ENCODE peak calls at places on chromosomes 1 and 21, in four cellular contexts. O is cardiac fibroblast, E is uterus, B is astrocyte of the spinal cord. S is an unnamed sample.

GRCh38 chr21:18801468-18801867 is 397.9 kb upstream of the TMPRSS15 start:
- DNase-seq in O (peak; percentile 30), E (no peak), B (peak; percentile 42), S (no peak)

GRCh38 chr1:207951652-207952051 is 40.7 kb upstream of the CD34 start:
- DNase-seq in O (no peak), E (no peak), B (no peak), S (no peak)

GRCh38 chr1:26541431-26541815 is 11.9 kb downstream of the RPS6KA1 start:
- DNase-seq in O (no peak), E (no peak), B (no peak), S (no peak)

GRCh38 chr21:31162827-31163226 is 124.6 kb upstream of the KRTAP19-8 start:
- DNase-seq in O (no peak), E (no peak), B (peak; percentile 70), S (no peak)

GRCh38 chr1:11564237-11564636 is 85.3 kb downstream of the DISP3 start:
- DNase-seq in O (no peak), E (no peak), B (no peak), S (no peak)

GRCh38 chr1:84724128-84724860 is 34.0 kb upstream of the SSX2IP start:
- DNase-seq in O (no peak), E (no peak), B (no peak), S (no peak)

GRCh38 chr1:173171152-173171551 is 36.0 kb downstream of the TNFSF4 start:
- DNase-seq in O (no peak), E (no peak), B (no peak), S (no peak)

GRCh38 chr1:183279835-183280234 is 93.8 kb downstream of the LAMC2 start:
- DNase-seq in O (peak; percentile 98), E (no peak), B (peak; percentile 63), S (no peak)

GRCh38 chr1:205750683-205751651 is 985 bp upstream of the NUCKS1 start:
- DNase-seq in O (peak; percentile 30), E (no peak), B (no peak), S (no peak)

GRCh38 chr1:51691920-51692319 is 75.0 kb downstream of the OSBPL9 start:
- DNase-seq in O (no peak), E (no peak), B (no peak), S (no peak)

GRCh38 chr1:244830639-244831038 is 4.8 kb upstream of the COX20 start:
- DNase-seq in O (no peak), E (no peak), B (no peak), S (no peak)

GRCh38 chr1:217370757-217371156 is 260.1 kb downstream of the GPATCH2 start:
- DNase-seq in O (no peak), E (no peak), B (no peak), S (no peak)

GRCh38 chr21:37974081-37974480 is 57.8 kb upstream of the KCNJ6 start:
- DNase-seq in O (no peak), E (no peak), B (peak; percentile 32), S (no peak)

GRCh38 chr1:17574502-17574901 is 35.0 kb downstream of the ARHGEF10L start:
- DNase-seq in O (no peak), E (no peak), B (no peak), S (no peak)

DNA sequence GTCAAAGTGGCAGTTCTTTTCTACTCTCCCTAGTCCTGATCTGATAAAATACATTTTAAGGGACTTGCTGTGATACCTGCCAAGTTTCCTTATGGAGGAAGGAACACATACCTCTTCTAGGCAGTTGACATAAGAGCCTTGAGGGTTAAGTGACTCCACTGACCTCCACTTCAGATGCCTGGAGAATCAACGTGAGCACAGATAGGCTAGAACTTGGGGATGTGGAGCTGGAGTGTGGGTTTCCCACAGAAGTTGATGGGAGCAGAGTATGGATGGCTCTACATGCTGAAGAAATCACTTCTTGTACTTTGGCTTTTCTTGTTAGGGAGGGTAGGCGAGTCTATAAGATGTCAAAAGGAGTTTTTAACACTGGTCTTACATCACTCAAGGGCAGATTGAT is 5.3 kb downstream of the RHOU start:
- DNase-seq in O (no peak), E (no peak), B (no peak), S (no peak)
- H3K4me3 ChIP-seq in O (no peak overlapping the region), E (no peak overlapping the region), B (no peak overlapping the region), S (no peak overlapping the region)

DNA sequence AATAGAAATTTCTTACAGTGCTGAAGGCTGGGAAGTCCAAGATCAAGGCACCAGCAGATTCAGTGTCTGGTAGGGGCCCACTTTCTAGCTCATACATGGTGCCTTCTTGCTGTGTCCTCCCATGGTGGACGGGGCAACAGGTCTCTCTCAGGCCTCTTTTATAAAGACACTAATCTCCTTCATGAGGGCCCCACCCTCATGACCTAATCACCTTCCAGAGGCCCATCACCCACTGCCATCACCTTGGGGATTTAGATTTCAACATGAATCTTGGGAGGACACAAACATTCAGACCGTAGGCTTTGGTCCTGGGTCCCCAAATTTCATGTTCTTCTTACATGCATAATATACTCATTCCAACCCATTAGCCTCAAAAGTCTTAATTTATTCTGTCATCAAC is 71.5 kb downstream of the PGM1 start:
- DNase-seq in O (no peak), E (no peak), B (no peak), S (no peak)
- H3K4me3 ChIP-seq in O (no peak overlapping the region), E (no peak overlapping the region), B (no peak overlapping the region), S (no peak overlapping the region)

DNA sequence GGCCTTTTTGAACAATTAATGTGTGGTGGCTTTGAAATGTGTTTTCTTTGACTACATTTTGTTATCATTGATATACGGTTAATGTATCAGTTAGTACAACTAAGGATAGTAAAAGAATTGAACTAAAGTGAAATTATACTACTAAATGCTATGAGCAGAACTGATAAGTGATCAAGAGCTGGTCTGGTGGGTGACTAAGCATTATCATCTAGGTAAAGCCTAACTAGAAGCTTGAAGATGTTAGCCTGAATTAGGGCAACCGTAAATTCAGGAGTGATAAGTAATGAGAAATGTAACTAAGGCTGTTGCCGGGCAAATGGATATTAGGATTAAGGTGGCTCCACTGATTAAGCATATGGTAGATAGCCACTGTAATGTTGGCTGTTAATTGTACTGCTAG is 16.0 kb upstream of the GCLM start:
- DNase-seq in O (no peak), E (no peak), B (no peak), S (no peak)
- H3K4me3 ChIP-seq in O (no peak overlapping the region), E (no peak overlapping the region), B (no peak overlapping the region), S (no peak overlapping the region)

DNA sequence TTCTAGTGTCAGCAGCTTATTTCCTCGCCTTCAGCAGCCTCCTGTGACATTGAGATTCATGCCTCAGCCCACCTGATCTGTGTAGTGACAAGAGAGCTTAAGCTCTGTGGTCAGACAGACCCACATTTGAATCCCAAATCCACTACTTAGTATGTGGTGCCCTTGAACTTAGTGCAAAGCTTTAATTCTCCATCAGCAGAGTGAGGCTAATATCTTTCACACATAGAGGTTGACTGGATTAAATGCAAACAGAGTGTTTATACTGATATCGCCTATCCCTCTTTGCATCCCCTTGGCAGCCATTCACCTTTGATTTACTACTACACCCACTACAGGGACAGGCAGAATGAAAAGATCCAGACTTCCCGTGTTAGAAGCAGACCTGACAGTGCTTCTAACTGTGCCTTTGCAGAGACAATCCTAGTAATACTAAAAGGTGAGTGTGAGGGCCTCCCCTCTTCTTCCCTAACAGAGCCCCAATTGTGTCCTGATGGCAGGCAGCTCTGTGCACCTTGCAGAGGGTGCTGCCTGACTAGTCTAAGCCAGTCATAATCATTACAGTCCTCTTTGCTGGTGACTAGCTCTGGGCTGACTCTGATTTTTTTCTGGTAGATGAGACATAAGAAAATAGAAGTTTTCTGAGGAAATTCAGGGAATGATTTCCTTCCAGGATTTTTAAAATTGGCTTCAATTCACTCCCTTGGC is 264.1 kb downstream of the CTH start:
- DNase-seq in O (no peak), E (no peak), B (no peak), S (no peak)
- H3K4me3 ChIP-seq in O (no peak overlapping the region), E (no peak overlapping the region), B (no peak overlapping the region), S (no peak overlapping the region)

GRCh38 chr1:39711359-39712340 is 20.4 kb upstream of the HPCAL4 start:
- DNase-seq in O (peak; percentile 78), E (no peak), B (no peak), S (no peak)
- H3K4me3 ChIP-seq in O (no peak overlapping the region), E (no peak overlapping the region), B (no peak overlapping the region), S (no peak overlapping the region)